ENCODE peak calls at places on chromosomes 6 and 20, in five cellular contexts. C is kidney, N is DND-41, R is uterus, T is fibroblast of lung. K is an unnamed sample.
A peak's percentile ranks its signal among the peaks of the same experiment; 100 is the strongest.

GRCh38 chr6:132814716-132815570 is 574 bp downstream of the RPS12 start:
- DNase-seq in C (no peak), T (peak; percentile 4), R (no peak), N (no peak), K (no peak)

GRCh38 chr6:99592900-99593299 is 13.7 kb upstream of the PRDM13 start:
- DNase-seq in C (no peak), T (no peak), R (no peak), N (no peak), K (no peak)

GRCh38 chr6:126628125-126628524 is 288.2 kb downstream of the CENPW start:
- DNase-seq in C (no peak), R (no peak), T (no peak), N (no peak), K (no peak)

GRCh38 chr6:106520711-106521367 is 108.5 kb downstream of the RTN4IP1 start:
- DNase-seq in R (no peak), C (no peak), T (no peak), N (peak; percentile 77), K (peak; percentile 93)

GRCh38 chr6:57313009-57313408 is 4.4 kb upstream of the PRIM2 start:
- DNase-seq in T (peak; percentile 34), C (no peak), R (no peak), N (no peak), K (no peak)

GRCh38 chr6:165701564-165702354 is 38.7 kb upstream of the PDE10A start:
- DNase-seq in R (no peak), N (no peak), C (peak; percentile 78), T (no peak), K (no peak)

GRCh38 chr20:46293084-46293483 is 15.2 kb downstream of the CDH22 start:
- DNase-seq in C (peak; percentile 2), N (peak; percentile 46), T (peak; percentile 42), R (no peak), K (no peak)

GRCh38 chr6:128725271-128726233 is 157.4 kb upstream of the LAMA2 start:
- DNase-seq in C (no peak), R (peak; percentile 18), T (peak; percentile 52), N (peak; percentile 15), K (peak; percentile 7)

GRCh38 chr6:70684794-70685493 is 17.3 kb downstream of the SMAP1 start:
- DNase-seq in N (no peak), T (no peak), R (no peak), C (no peak), K (no peak)

GRCh38 chr6:134519456-134519855 is 201.5 kb upstream of the SGK1 start:
- DNase-seq in C (no peak), N (peak; percentile 65), T (no peak), R (peak; percentile 22), K (peak; percentile 75)

GRCh38 chr6:106918128-106918527 is 56.4 kb downstream of the CD24 start:
- DNase-seq in T (no peak), R (no peak), C (no peak), N (no peak), K (no peak)

GRCh38 chr20:21564127-21564773 is 50.4 kb upstream of the NKX2-2 start:
- DNase-seq in R (no peak), C (no peak), N (no peak), T (no peak), K (no peak)

GRCh38 chr20:14963262-14963663 is 625.9 kb upstream of the FLRT3 start:
- DNase-seq in R (no peak), T (peak; percentile 50), C (no peak), N (no peak), K (no peak)

GRCh38 chr20:8557711-8558110 is 425.6 kb downstream of the PLCB1 start:
- DNase-seq in T (peak; percentile 68), N (no peak), C (no peak), R (no peak), K (no peak)

GRCh38 chr6:113856011-113856551 is 1.1 kb upstream of the MARCKS start:
- DNase-seq in N (no peak), C (no peak), R (no peak), T (peak; percentile 66), K (no peak)

GRCh38 chr20:61931476-61932198 is 134.0 kb downstream of the TAF4 start:
- DNase-seq in T (no peak), C (peak; percentile 46), N (no peak), R (no peak), K (no peak)

GRCh38 chr6:3884007-3884745 is 35.0 kb downstream of the FAM50B start:
- DNase-seq in T (peak; percentile 75), R (no peak), N (no peak), C (no peak), K (no peak)

GRCh38 chr6:50145125-50145524 is 95.4 kb upstream of the DEFB112 start:
- DNase-seq in C (no peak), T (no peak), R (no peak), N (no peak), K (no peak)

GRCh38 chr6:57217270-57217669 is 4.8 kb downstream of the RAB23 start:
- DNase-seq in T (no peak), R (no peak), N (no peak), C (no peak), K (no peak)

GRCh38 chr6:106972500-106972899 is 2.0 kb downstream of the CD24 start:
- DNase-seq in C (no peak), N (no peak), T (peak; percentile 31), R (no peak), K (no peak)

GRCh38 chr6:160035241-160035640 is 66.4 kb downstream of the IGF2R start:
- DNase-seq in C (no peak), T (no peak), R (no peak), N (no peak), K (no peak)

GRCh38 chr6:160036331-160036695 is 67.4 kb downstream of the IGF2R start:
- DNase-seq in R (no peak), N (no peak), C (no peak), T (no peak), K (no peak)

GRCh38 chr6:160032538-160032937 is 63.7 kb downstream of the IGF2R start:
- DNase-seq in C (no peak), N (no peak), R (no peak), T (no peak), K (no peak)

GRCh38 chr6:160035693-160036330 is 66.9 kb downstream of the IGF2R start:
- DNase-seq in C (no peak), T (no peak), R (no peak), N (no peak), K (no peak)

GRCh38 chr6:160034346-160034930 is 65.6 kb downstream of the IGF2R start:
- DNase-seq in T (no peak), C (no peak), R (no peak), N (no peak), K (no peak)
- H3K4me1 ChIP-seq in T (peaks cover 36% of the 10 kb centered on the region), C (peaks cover 6% of the 10 kb centered on the region), R (no peaks in the 10 kb centered on the region), N (peaks cover 21% of the 10 kb centered on the region), K (no peaks in the 10 kb centered on the region)

DNA sequence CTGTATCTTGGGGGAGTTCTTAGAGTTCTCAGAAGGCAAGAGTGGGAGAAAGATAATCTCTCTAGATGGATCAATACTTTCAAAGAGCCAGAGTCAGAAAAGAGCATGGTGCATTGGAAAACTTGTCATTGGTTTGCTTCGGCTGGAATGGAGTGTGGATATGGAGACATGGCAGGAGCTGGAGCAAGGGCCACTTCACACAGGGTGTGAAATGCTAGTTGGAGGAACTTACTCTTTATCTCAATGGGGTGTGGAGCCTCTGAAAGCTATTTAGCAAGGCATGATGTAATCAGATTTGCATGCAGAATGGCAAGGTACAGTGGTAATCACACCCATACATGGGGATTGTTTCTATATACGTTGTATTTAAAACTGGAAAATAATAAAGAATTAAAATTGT is 31.5 kb upstream of the PAQR8 start:
- DNase-seq in T (no peak), C (no peak), R (no peak), N (no peak), K (no peak)
- H3K27ac ChIP-seq in T (no peak overlapping the region), C (no peak overlapping the region), R (no peak overlapping the region), N (no peak overlapping the region), K (no peak overlapping the region)

DNA sequence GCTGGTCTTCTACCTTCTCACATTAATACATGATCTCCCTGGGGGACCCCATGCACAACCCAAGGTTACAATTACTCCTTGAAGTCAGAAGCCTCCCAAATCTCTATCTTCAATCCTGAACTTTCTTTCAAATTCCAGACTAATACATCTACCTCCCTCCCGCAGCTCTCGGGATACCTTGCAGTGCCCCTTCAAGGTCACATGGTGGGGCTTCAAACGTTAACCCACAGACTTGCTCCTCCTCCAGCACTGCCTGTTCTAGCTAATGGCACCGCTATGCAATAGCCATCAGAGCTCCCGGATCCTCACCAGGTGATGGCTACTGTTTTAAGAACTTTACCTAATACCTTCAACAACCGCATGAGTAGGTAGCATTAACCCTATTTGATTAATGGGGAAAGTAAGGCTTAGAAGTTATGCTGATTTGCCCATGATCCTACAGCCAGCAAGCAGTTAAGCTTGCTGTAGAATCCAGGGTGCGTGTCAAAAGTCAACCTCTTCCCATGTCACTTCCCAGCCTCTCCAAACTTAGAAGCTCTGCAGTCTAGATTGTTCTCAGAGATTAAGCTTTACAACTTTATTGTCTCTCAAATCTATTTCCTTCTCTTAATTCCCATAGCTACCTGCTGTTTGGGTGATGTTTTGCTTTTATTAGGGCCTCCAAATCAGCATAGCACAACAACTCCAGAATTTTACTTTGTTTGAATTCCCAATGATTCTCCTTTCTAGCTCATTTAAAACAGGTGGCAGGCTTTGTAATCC is 44.7 kb downstream of the PLAGL1 start:
- DNase-seq in N (no peak), T (no peak), C (no peak), R (no peak), K (no peak)
- H3K4me3 ChIP-seq in N (no peak overlapping the region), T (no peak overlapping the region), C (no peak overlapping the region), R (no peak overlapping the region), K (no peak overlapping the region)

GRCh38 chr6:15661815-15662245 is 998 bp downstream of the DTNBP1 start:
- DNase-seq in T (no peak), C (no peak), N (no peak), R (no peak), K (no peak)
- H3K4me1 ChIP-seq in T (no peaks in the 10 kb centered on the region), C (peaks cover 6% of the 10 kb centered on the region), N (peaks cover 29% of the 10 kb centered on the region), R (no peaks in the 10 kb centered on the region), K (peaks cover 20% of the 10 kb centered on the region)

DNA sequence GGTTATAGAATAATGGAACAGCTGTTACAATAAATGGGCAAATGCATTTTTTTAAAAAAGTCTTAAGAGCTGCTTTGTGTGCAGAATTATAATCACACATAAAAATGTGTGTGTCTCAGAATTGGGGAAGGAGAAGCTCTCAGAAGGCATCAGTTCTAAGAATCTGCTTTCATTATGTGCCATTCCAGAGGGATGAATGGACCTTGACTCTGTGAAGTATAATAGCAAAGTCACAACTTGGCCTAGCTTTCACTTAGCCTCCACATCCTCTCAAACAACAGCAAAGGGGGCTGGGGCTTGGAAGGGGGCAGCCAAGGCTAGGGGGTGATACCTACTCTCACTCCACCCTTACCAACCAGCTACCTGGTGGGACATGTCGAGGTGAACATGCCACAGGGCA is 265.0 kb downstream of the CDC5L start:
- DNase-seq in T (peak; percentile 75), N (no peak), R (no peak), C (no peak), K (no peak)
- H3K27ac ChIP-seq in T (no peak overlapping the region), N (no peak overlapping the region), R (no peak overlapping the region), C (no peak overlapping the region), K (no peak overlapping the region)

GRCh38 chr20:63364801-63365585 is 3.8 kb upstream of the CHRNA4 start:
- DNase-seq in T (no peak), N (no peak), R (no peak), C (peak; percentile 45), K (no peak)
- H3K4me3 ChIP-seq in T (no peak overlapping the region), N (no peak overlapping the region), R (no peak overlapping the region), C (no peak overlapping the region), K (no peak overlapping the region)

DNA sequence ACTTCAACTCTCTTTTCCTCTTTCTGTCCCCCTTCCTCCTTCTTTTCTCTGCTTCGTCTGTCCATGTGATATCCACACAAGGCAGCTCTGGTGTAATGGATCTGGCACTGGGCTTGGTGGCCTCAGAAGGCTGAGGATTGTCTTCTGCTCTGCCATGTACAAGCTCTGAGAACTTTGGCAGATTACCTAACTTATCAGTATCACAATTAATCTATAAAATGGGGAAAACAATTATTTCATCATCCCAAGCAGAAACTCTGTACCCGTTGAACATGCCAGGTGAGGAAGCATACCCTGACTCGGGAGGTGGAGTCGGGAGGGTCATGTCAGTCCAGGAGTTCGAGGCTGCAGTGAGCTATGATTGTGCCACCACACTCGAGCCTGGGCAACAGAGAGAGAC is 10.6 kb downstream of the RNF144B start:
- DNase-seq in T (no peak), N (no peak), R (no peak), C (no peak), K (no peak)
- H3K4me1 ChIP-seq in T (peaks cover 14% of the 10 kb centered on the region), N (no peaks in the 10 kb centered on the region), R (no peaks in the 10 kb centered on the region), C (peaks cover 3% of the 10 kb centered on the region), K (no peaks in the 10 kb centered on the region)

K was measured in naive thymus-derived CD4-positive, alpha-beta T cell.